ENCODE peak calls at places on chromosomes 5 and 9, in eight cellular contexts. One of them, this sample, is unnamed.

GRCh38 chr5:147643142-147643541 is 133.3 kb upstream of the DPYSL3 start:
- DNase-seq in GM23248: peak; percentile 8
- DNase-seq in mesendoderm: no peak
- DNase-seq in left ventricle myocardium inferior: no peak
- DNase-seq in IMR-90: peak; percentile 1
- DNase-seq in sigmoid colon: no peak
- DNase-seq in CD4-positive, alpha-beta memory T cell: no peak
- DNase-seq in body of pancreas: no peak
- DNase-seq in this sample: no peak

GRCh38 chr5:120293796-120294195 is 170.3 kb upstream of the PRR16 start:
- DNase-seq in GM23248: peak; percentile 93
- DNase-seq in mesendoderm: no peak
- DNase-seq in left ventricle myocardium inferior: no peak
- DNase-seq in IMR-90: peak; percentile 85
- DNase-seq in sigmoid colon: no peak
- DNase-seq in CD4-positive, alpha-beta memory T cell: no peak
- DNase-seq in body of pancreas: no peak
- DNase-seq in this sample: no peak

GRCh38 chr9:87402537-87402936 is 95.1 kb upstream of the DAPK1 start:
- DNase-seq in GM23248: no peak
- DNase-seq in mesendoderm: no peak
- DNase-seq in left ventricle myocardium inferior: no peak
- DNase-seq in IMR-90: no peak
- DNase-seq in sigmoid colon: no peak
- DNase-seq in CD4-positive, alpha-beta memory T cell: no peak
- DNase-seq in body of pancreas: no peak
- DNase-seq in this sample: no peak

GRCh38 chr9:118785456-118785855 is 583.8 kb downstream of the BRINP1 start:
- DNase-seq in GM23248: no peak
- DNase-seq in mesendoderm: no peak
- DNase-seq in left ventricle myocardium inferior: no peak
- DNase-seq in IMR-90: no peak
- DNase-seq in sigmoid colon: no peak
- DNase-seq in CD4-positive, alpha-beta memory T cell: no peak
- DNase-seq in body of pancreas: no peak
- DNase-seq in this sample: no peak

GRCh38 chr9:128902351-128903078 is 18.3 kb upstream of the PHYHD1 start:
- DNase-seq in GM23248: no peak
- DNase-seq in mesendoderm: no peak
- DNase-seq in left ventricle myocardium inferior: peak; percentile 56
- DNase-seq in IMR-90: no peak
- DNase-seq in sigmoid colon: no peak
- DNase-seq in CD4-positive, alpha-beta memory T cell: peak; percentile 92
- DNase-seq in body of pancreas: no peak
- DNase-seq in this sample: no peak

GRCh38 chr9:124511426-124511840 is 4.2 kb upstream of the NR5A1 start:
- DNase-seq in GM23248: no peak
- DNase-seq in mesendoderm: peak; percentile 57
- DNase-seq in left ventricle myocardium inferior: no peak
- DNase-seq in IMR-90: no peak
- DNase-seq in sigmoid colon: no peak
- DNase-seq in CD4-positive, alpha-beta memory T cell: no peak
- DNase-seq in body of pancreas: no peak
- DNase-seq in this sample: peak; percentile 81

GRCh38 chr9:35960029-35960655 is 2.2 kb upstream of the OR2S2 start:
- DNase-seq in GM23248: peak; percentile 88
- DNase-seq in mesendoderm: no peak
- DNase-seq in left ventricle myocardium inferior: no peak
- DNase-seq in IMR-90: peak; percentile 92
- DNase-seq in sigmoid colon: no peak
- DNase-seq in CD4-positive, alpha-beta memory T cell: no peak
- DNase-seq in body of pancreas: no peak
- DNase-seq in this sample: no peak

GRCh38 chr5:139882961-139883539 is 87.4 kb downstream of the PSD2 start:
- DNase-seq in GM23248: no peak
- DNase-seq in mesendoderm: no peak
- DNase-seq in left ventricle myocardium inferior: no peak
- DNase-seq in IMR-90: no peak
- DNase-seq in sigmoid colon: no peak
- DNase-seq in CD4-positive, alpha-beta memory T cell: no peak
- DNase-seq in body of pancreas: no peak
- DNase-seq in this sample: peak; percentile 65

GRCh38 chr9:121778252-121779225 is 127.1 kb downstream of the DAB2IP start:
- DNase-seq in GM23248: no peak
- DNase-seq in mesendoderm: no peak
- DNase-seq in left ventricle myocardium inferior: no peak
- DNase-seq in IMR-90: peak; percentile 60
- DNase-seq in sigmoid colon: no peak
- DNase-seq in CD4-positive, alpha-beta memory T cell: no peak
- DNase-seq in body of pancreas: no peak
- DNase-seq in this sample: no peak

GRCh38 chr9:136093331-136093986 is 1.6 kb downstream of the NACC2 start:
- DNase-seq in GM23248: peak; percentile 66
- DNase-seq in mesendoderm: peak; percentile 23
- DNase-seq in left ventricle myocardium inferior: no peak
- DNase-seq in IMR-90: no peak
- DNase-seq in sigmoid colon: no peak
- DNase-seq in CD4-positive, alpha-beta memory T cell: no peak
- DNase-seq in body of pancreas: no peak
- DNase-seq in this sample: peak; percentile 84

GRCh38 chr5:141758316-141758965 is 76.4 kb upstream of the ARAP3 start:
- DNase-seq in GM23248: peak; percentile 8
- DNase-seq in mesendoderm: peak; percentile 46
- DNase-seq in left ventricle myocardium inferior: no peak
- DNase-seq in IMR-90: no peak
- DNase-seq in sigmoid colon: no peak
- DNase-seq in CD4-positive, alpha-beta memory T cell: no peak
- DNase-seq in body of pancreas: no peak
- DNase-seq in this sample: peak; percentile 69

GRCh38 chr9:94869415-94869838 is 142.9 kb downstream of the AOPEP start:
- DNase-seq in GM23248: peak; percentile 81
- DNase-seq in mesendoderm: no peak
- DNase-seq in left ventricle myocardium inferior: no peak
- DNase-seq in IMR-90: peak; percentile 36
- DNase-seq in sigmoid colon: no peak
- DNase-seq in CD4-positive, alpha-beta memory T cell: no peak
- DNase-seq in body of pancreas: no peak
- DNase-seq in this sample: no peak

GRCh38 chr5:54745599-54745998 is 228.0 kb downstream of the SNX18 start:
- DNase-seq in GM23248: no peak
- DNase-seq in mesendoderm: no peak
- DNase-seq in left ventricle myocardium inferior: no peak
- DNase-seq in IMR-90: no peak
- DNase-seq in sigmoid colon: no peak
- DNase-seq in CD4-positive, alpha-beta memory T cell: no peak
- DNase-seq in body of pancreas: no peak
- DNase-seq in this sample: no peak

GRCh38 chr5:142597546-142598337 is 88.1 kb downstream of the FGF1 start:
- DNase-seq in GM23248: peak; percentile 95
- DNase-seq in mesendoderm: peak; percentile 86
- DNase-seq in left ventricle myocardium inferior: no peak
- DNase-seq in IMR-90: peak; percentile 90
- DNase-seq in sigmoid colon: no peak
- DNase-seq in CD4-positive, alpha-beta memory T cell: no peak
- DNase-seq in body of pancreas: peak; percentile 27
- DNase-seq in this sample: no peak

GRCh38 chr5:158026248-158027031 is 167.5 kb upstream of the CLINT1 start:
- DNase-seq in GM23248: peak; percentile 92
- DNase-seq in mesendoderm: no peak
- DNase-seq in left ventricle myocardium inferior: no peak
- DNase-seq in IMR-90: no peak
- DNase-seq in sigmoid colon: no peak
- DNase-seq in CD4-positive, alpha-beta memory T cell: no peak
- DNase-seq in body of pancreas: peak; percentile 38
- DNase-seq in this sample: no peak

GRCh38 chr5:69368458-69369368 is 607 bp downstream of the AK6 start:
- DNase-seq in GM23248: peak; percentile 60
- DNase-seq in mesendoderm: peak; percentile 63
- DNase-seq in left ventricle myocardium inferior: no peak
- DNase-seq in IMR-90: peak; percentile 54
- DNase-seq in sigmoid colon: no peak
- DNase-seq in CD4-positive, alpha-beta memory T cell: peak; percentile 44
- DNase-seq in body of pancreas: no peak
- DNase-seq in this sample: peak; percentile 19

GRCh38 chr9:101705135-101705661 is 33.2 kb downstream of the GRIN3A start:
- DNase-seq in GM23248: peak; percentile 31
- DNase-seq in mesendoderm: peak; percentile 84
- DNase-seq in left ventricle myocardium inferior: peak; percentile 19
- DNase-seq in IMR-90: no peak
- DNase-seq in sigmoid colon: no peak
- DNase-seq in CD4-positive, alpha-beta memory T cell: no peak
- DNase-seq in body of pancreas: peak; percentile 19
- DNase-seq in this sample: peak; percentile 17

GRCh38 chr9:107138261-107138992 is 144.7 kb upstream of the RAD23B start:
- DNase-seq in GM23248: peak; percentile 32
- DNase-seq in mesendoderm: no peak
- DNase-seq in left ventricle myocardium inferior: no peak
- DNase-seq in IMR-90: no peak
- DNase-seq in sigmoid colon: no peak
- DNase-seq in CD4-positive, alpha-beta memory T cell: no peak
- DNase-seq in body of pancreas: no peak
- DNase-seq in this sample: no peak

GRCh38 chr9:70829591-70830265 is 291.7 kb downstream of the TRPM3 start:
- DNase-seq in GM23248: no peak
- DNase-seq in mesendoderm: no peak
- DNase-seq in left ventricle myocardium inferior: no peak
- DNase-seq in IMR-90: no peak
- DNase-seq in sigmoid colon: no peak
- DNase-seq in CD4-positive, alpha-beta memory T cell: no peak
- DNase-seq in body of pancreas: no peak
- DNase-seq in this sample: no peak

GRCh38 chr5:139384591-139385051 is 1.5 kb upstream of the SLC23A1 start:
- DNase-seq in GM23248: no peak
- DNase-seq in mesendoderm: no peak
- DNase-seq in left ventricle myocardium inferior: no peak
- DNase-seq in IMR-90: no peak
- DNase-seq in sigmoid colon: no peak
- DNase-seq in CD4-positive, alpha-beta memory T cell: no peak
- DNase-seq in body of pancreas: no peak
- DNase-seq in this sample: no peak

GRCh38 chr9:114343471-114344187 is 14.0 kb downstream of the ORM2 start:
- DNase-seq in GM23248: peak; percentile 31
- DNase-seq in mesendoderm: no peak
- DNase-seq in left ventricle myocardium inferior: no peak
- DNase-seq in IMR-90: peak; percentile 72
- DNase-seq in sigmoid colon: no peak
- DNase-seq in CD4-positive, alpha-beta memory T cell: no peak
- DNase-seq in body of pancreas: no peak
- DNase-seq in this sample: no peak

GRCh38 chr5:3032513-3032912 is 281.0 kb upstream of the IRX2 start:
- DNase-seq in GM23248: no peak
- DNase-seq in mesendoderm: no peak
- DNase-seq in left ventricle myocardium inferior: no peak
- DNase-seq in IMR-90: no peak
- DNase-seq in sigmoid colon: no peak
- DNase-seq in CD4-positive, alpha-beta memory T cell: no peak
- DNase-seq in body of pancreas: no peak
- DNase-seq in this sample: no peak

GRCh38 chr5:175750476-175751080 is 92.7 kb downstream of the HRH2 start:
- DNase-seq in GM23248: no peak
- DNase-seq in mesendoderm: no peak
- DNase-seq in left ventricle myocardium inferior: no peak
- DNase-seq in IMR-90: no peak
- DNase-seq in sigmoid colon: no peak
- DNase-seq in CD4-positive, alpha-beta memory T cell: no peak
- DNase-seq in body of pancreas: no peak
- DNase-seq in this sample: peak; percentile 27

GRCh38 chr9:127714020-127714835 is 1.2 kb downstream of the PTRH1 start:
- DNase-seq in GM23248: peak; percentile 40
- DNase-seq in mesendoderm: no peak
- DNase-seq in left ventricle myocardium inferior: no peak
- DNase-seq in IMR-90: no peak
- DNase-seq in sigmoid colon: no peak
- DNase-seq in CD4-positive, alpha-beta memory T cell: no peak
- DNase-seq in body of pancreas: no peak
- DNase-seq in this sample: peak; percentile 63
- H3K4me3 ChIP-seq in GM23248: peak overlapping the region; percentile 95
- H3K4me3 ChIP-seq in mesendoderm: no peak overlapping the region
- H3K4me3 ChIP-seq in left ventricle myocardium inferior: peak overlapping the region; percentile 94
- H3K4me3 ChIP-seq in IMR-90: peak overlapping the region; percentile 14
- H3K4me3 ChIP-seq in sigmoid colon: peak overlapping the region; percentile 68
- H3K4me3 ChIP-seq in CD4-positive, alpha-beta memory T cell: no peak overlapping the region
- H3K4me3 ChIP-seq in body of pancreas: no peak overlapping the region
- H3K4me3 ChIP-seq in this sample: peak overlapping the region; percentile 25

GRCh38 chr5:177307544-177308363 is 3.9 kb downstream of the MXD3 start:
- DNase-seq in GM23248: no peak
- DNase-seq in mesendoderm: no peak
- DNase-seq in left ventricle myocardium inferior: no peak
- DNase-seq in IMR-90: no peak
- DNase-seq in sigmoid colon: no peak
- DNase-seq in CD4-positive, alpha-beta memory T cell: peak; percentile 33
- DNase-seq in body of pancreas: peak; percentile 86
- DNase-seq in this sample: no peak
- H3K36me3 ChIP-seq in GM23248: no peaks in the 10 kb centered on the region
- H3K36me3 ChIP-seq in mesendoderm: peaks cover 3% of the 10 kb centered on the region
- H3K36me3 ChIP-seq in left ventricle myocardium inferior: peaks cover 25% of the 10 kb centered on the region
- H3K36me3 ChIP-seq in IMR-90: peaks cover 19% of the 10 kb centered on the region
- H3K36me3 ChIP-seq in sigmoid colon: peaks cover 15% of the 10 kb centered on the region
- H3K36me3 ChIP-seq in CD4-positive, alpha-beta memory T cell: peaks cover 10% of the 10 kb centered on the region
- H3K36me3 ChIP-seq in body of pancreas: peaks cover 8% of the 10 kb centered on the region
- H3K36me3 ChIP-seq in this sample: peaks cover 14% of the 10 kb centered on the region

GRCh38 chr5:14349029-14349428 is 205.9 kb downstream of the TRIO start:
- DNase-seq in GM23248: no peak
- DNase-seq in mesendoderm: no peak
- DNase-seq in left ventricle myocardium inferior: no peak
- DNase-seq in IMR-90: no peak
- DNase-seq in sigmoid colon: no peak
- DNase-seq in CD4-positive, alpha-beta memory T cell: no peak
- DNase-seq in body of pancreas: no peak
- DNase-seq in this sample: no peak

GRCh38 chr5:14348142-14348541 is 205.0 kb downstream of the TRIO start:
- DNase-seq in GM23248: no peak
- DNase-seq in mesendoderm: no peak
- DNase-seq in left ventricle myocardium inferior: no peak
- DNase-seq in IMR-90: peak; percentile 75
- DNase-seq in sigmoid colon: no peak
- DNase-seq in CD4-positive, alpha-beta memory T cell: no peak
- DNase-seq in body of pancreas: no peak
- DNase-seq in this sample: no peak

GRCh38 chr5:14343376-14343775 is 200.2 kb downstream of the TRIO start:
- DNase-seq in GM23248: no peak
- DNase-seq in mesendoderm: no peak
- DNase-seq in left ventricle myocardium inferior: no peak
- DNase-seq in IMR-90: no peak
- DNase-seq in sigmoid colon: no peak
- DNase-seq in CD4-positive, alpha-beta memory T cell: no peak
- DNase-seq in body of pancreas: no peak
- DNase-seq in this sample: no peak

GRCh38 chr5:14351086-14351661 is 208.0 kb downstream of the TRIO start:
- DNase-seq in GM23248: no peak
- DNase-seq in mesendoderm: no peak
- DNase-seq in left ventricle myocardium inferior: no peak
- DNase-seq in IMR-90: no peak
- DNase-seq in sigmoid colon: no peak
- DNase-seq in CD4-positive, alpha-beta memory T cell: no peak
- DNase-seq in body of pancreas: no peak
- DNase-seq in this sample: no peak

GRCh38 chr5:14347522-14347921 is 204.4 kb downstream of the TRIO start:
- DNase-seq in GM23248: no peak
- DNase-seq in mesendoderm: no peak
- DNase-seq in left ventricle myocardium inferior: no peak
- DNase-seq in IMR-90: peak; percentile 32
- DNase-seq in sigmoid colon: no peak
- DNase-seq in CD4-positive, alpha-beta memory T cell: no peak
- DNase-seq in body of pancreas: no peak
- DNase-seq in this sample: no peak
- H3K4me3 ChIP-seq in GM23248: no peak overlapping the region
- H3K4me3 ChIP-seq in mesendoderm: no peak overlapping the region
- H3K4me3 ChIP-seq in left ventricle myocardium inferior: no peak overlapping the region
- H3K4me3 ChIP-seq in IMR-90: no peak overlapping the region
- H3K4me3 ChIP-seq in sigmoid colon: no peak overlapping the region
- H3K4me3 ChIP-seq in CD4-positive, alpha-beta memory T cell: no peak overlapping the region
- H3K4me3 ChIP-seq in body of pancreas: no peak overlapping the region
- H3K4me3 ChIP-seq in this sample: no peak overlapping the region

GRCh38 chr5:134835623-134836022 is 10.1 kb upstream of the C5orf24 start:
- DNase-seq in GM23248: no peak
- DNase-seq in mesendoderm: no peak
- DNase-seq in left ventricle myocardium inferior: no peak
- DNase-seq in IMR-90: no peak
- DNase-seq in sigmoid colon: no peak
- DNase-seq in CD4-positive, alpha-beta memory T cell: no peak
- DNase-seq in body of pancreas: no peak
- DNase-seq in this sample: no peak
- H3K36me3 ChIP-seq in GM23248: peaks cover 11% of the 10 kb centered on the region
- H3K36me3 ChIP-seq in mesendoderm: peaks cover 3% of the 10 kb centered on the region
- H3K36me3 ChIP-seq in left ventricle myocardium inferior: peaks cover 42% of the 10 kb centered on the region
- H3K36me3 ChIP-seq in IMR-90: peaks cover 14% of the 10 kb centered on the region
- H3K36me3 ChIP-seq in sigmoid colon: peaks cover 4% of the 10 kb centered on the region
- H3K36me3 ChIP-seq in CD4-positive, alpha-beta memory T cell: peaks cover 5% of the 10 kb centered on the region
- H3K36me3 ChIP-seq in body of pancreas: no peaks in the 10 kb centered on the region
- H3K36me3 ChIP-seq in this sample: peaks cover 7% of the 10 kb centered on the region

This sample was measured in H7.